ENCODE peak calls at places on chromosomes 11 and 22, in eight cellular contexts. L is T-helper 17 cell, E is neural crest cell, B is anterior cingulate cortex, C is lung, M is NCI-H2081, W is brain microvascular endothelial cell, Z is NCI-H2171 treated with DMSO at 0.1 percent for 48 hours. A is an unnamed sample.

GRCh38 chr22:25797891-25798290 is 55.9 kb downstream of the MYO18B start:
- DNase-seq in L (no peak), E (no peak), B (no peak), C (no peak), M (peak), W (no peak), Z (peak), A (no peak)

GRCh38 chr11:794766-795637 is 3.1 kb downstream of the SLC25A22 start:
- DNase-seq in L (no peak), E (no peak), B (no peak), C (no peak), M (no peak), W (no peak), Z (no peak), A (no peak)

GRCh38 chr11:57815476-57815875 is 53.9 kb downstream of the CTNND1 start:
- DNase-seq in L (no peak), E (no peak), B (no peak), C (no peak), M (no peak), W (no peak), Z (no peak), A (no peak)

GRCh38 chr22:24054356-24054755 is 43.3 kb downstream of the CABIN1 start:
- DNase-seq in L (no peak), E (no peak), B (no peak), C (no peak), M (no peak), W (no peak), Z (no peak), A (no peak)

GRCh38 chr11:71381781-71382505 is 66.2 kb downstream of the DHCR7 start:
- DNase-seq in L (no peak), E (no peak), B (no peak), C (no peak), M (no peak), W (no peak), Z (no peak), A (no peak)

GRCh38 chr22:38738475-38739070 is 17.2 kb downstream of the SUN2 start:
- DNase-seq in L (no peak), E (no peak), B (no peak), C (no peak), M (no peak), W (no peak), Z (no peak), A (no peak)

GRCh38 chr22:25744694-25745093 is 2.7 kb downstream of the MYO18B start:
- DNase-seq in L (no peak), E (no peak), B (no peak), C (no peak), M (no peak), W (no peak), Z (no peak), A (no peak)

GRCh38 chr11:128865490-128865889 is 1.6 kb downstream of the KCNJ1 start:
- DNase-seq in L (no peak), E (no peak), B (no peak), C (no peak), M (no peak), W (no peak), Z (no peak), A (no peak)

GRCh38 chr11:8709002-8709672 is 26.5 kb downstream of the RPL27A start:
- DNase-seq in L (no peak), E (no peak), B (no peak), C (no peak), M (no peak), W (no peak), Z (no peak), A (peak)

GRCh38 chr11:100003985-100004384 is 683.1 kb upstream of the ARHGAP42 start:
- DNase-seq in L (no peak), E (no peak), B (no peak), C (no peak), M (no peak), W (no peak), Z (no peak), A (no peak)

GRCh38 chr22:24322522-24322921 is 51.9 kb downstream of the SPECC1L start:
- DNase-seq in L (no peak), E (no peak), B (no peak), C (no peak), M (no peak), W (no peak), Z (no peak), A (peak)

GRCh38 chr11:73323464-73323863 is 15.4 kb downstream of the ARHGEF17 start:
- DNase-seq in L (no peak), E (peak), B (no peak), C (peak), M (no peak), W (peak), Z (no peak), A (peak)

GRCh38 chr11:130588471-130588870 is 140.0 kb downstream of the ADAMTS15 start:
- DNase-seq in L (no peak), E (no peak), B (no peak), C (no peak), M (no peak), W (no peak), Z (no peak), A (no peak)

GRCh38 chr11:469684-470667 is 19.9 kb downstream of the PTDSS2 start:
- DNase-seq in L (no peak), E (no peak), B (peak), C (peak), M (no peak), W (peak), Z (no peak), A (no peak)

GRCh38 chr22:34111210-34111824 is 191.0 kb upstream of the LARGE1 start:
- DNase-seq in L (no peak), E (peak), B (no peak), C (no peak), M (no peak), W (no peak), Z (peak), A (no peak)

GRCh38 chr11:12222099-12222751 is 111.8 kb downstream of the MICAL2 start:
- DNase-seq in L (no peak), E (no peak), B (no peak), C (peak), M (no peak), W (peak), Z (no peak), A (no peak)

GRCh38 chr11:66950113-66950535 is 8.1 kb downstream of the PC start:
- DNase-seq in L (no peak), E (no peak), B (no peak), C (no peak), M (no peak), W (peak), Z (peak), A (peak)

GRCh38 chr11:72191961-72192381 is at the start of gene FOLR1:
- DNase-seq in L (no peak), E (no peak), B (no peak), C (peak), M (no peak), W (no peak), Z (no peak), A (no peak)

GRCh38 chr11:42591841-42592240 is 720.0 kb upstream of the API5 start:
- DNase-seq in L (no peak), E (no peak), B (no peak), C (no peak), M (no peak), W (no peak), Z (no peak), A (peak)

A was measured in BE2C.